ENCODE peak calls at places on chromosomes 3 and 15, in five cellular contexts. B is A673, C is tibial artery, T is DND-41, F is transverse colon. E is an unnamed sample.
A peak's percentile ranks its signal among the peaks of the same experiment; 100 is the strongest.

GRCh38 chr15:29126821-29127461 is 142.7 kb downstream of the NSMCE3 start:
- DNase-seq in B (no peak), C (no peak), T (no peak), F (no peak), E (no peak)

GRCh38 chr3:42148982-42149432 is 57.9 kb downstream of the TRAK1 start:
- DNase-seq in B (peak; percentile 58), C (peak; percentile 79), T (no peak), F (peak; percentile 40), E (no peak)

GRCh38 chr3:106466881-106467280 is 598.1 kb upstream of the CBLB start:
- DNase-seq in B (no peak), C (no peak), T (no peak), F (no peak), E (no peak)

GRCh38 chr3:172561894-172562664 is 38.8 kb upstream of the TNFSF10 start:
- DNase-seq in B (no peak), C (no peak), T (no peak), F (peak; percentile 54), E (no peak)

GRCh38 chr3:135516143-135516542 is 449.4 kb upstream of the PPP2R3A start:
- DNase-seq in B (peak; percentile 5), C (no peak), T (no peak), F (no peak), E (no peak)

GRCh38 chr15:100902436-100903190 is 16.5 kb upstream of the LRRK1 start:
- DNase-seq in B (peak; percentile 78), C (no peak), T (no peak), F (peak; percentile 83), E (no peak)

GRCh38 chr15:55288006-55288717 is 1.5 kb downstream of the RAB27A start:
- DNase-seq in B (no peak), C (no peak), T (no peak), F (no peak), E (no peak)

GRCh38 chr3:23809840-23810341 is 4.1 kb downstream of the UBE2E1 start:
- DNase-seq in B (peak; percentile 25), C (no peak), T (no peak), F (no peak), E (no peak)

GRCh38 chr3:130933801-130934345 is 40.0 kb downstream of the ATP2C1 start:
- DNase-seq in B (no peak), C (no peak), T (no peak), F (no peak), E (no peak)

GRCh38 chr15:75698399-75698747 is 14.3 kb downstream of the CSPG4 start:
- DNase-seq in B (no peak), C (no peak), T (no peak), F (no peak), E (no peak)

GRCh38 chr3:178454714-178455113 is 81.5 kb upstream of the KCNMB2 start:
- DNase-seq in B (no peak), C (peak; percentile 68), T (no peak), F (peak; percentile 9), E (no peak)

GRCh38 chr15:69997701-69998273 is 99.9 kb downstream of the TLE3 start:
- DNase-seq in B (peak; percentile 39), C (no peak), T (no peak), F (peak; percentile 84), E (no peak)

GRCh38 chr3:47871389-47871788 is 68.5 kb downstream of the DHX30 start:
- DNase-seq in B (no peak), C (no peak), T (no peak), F (no peak), E (no peak)
- H3K36me3 ChIP-seq in B (peaks cover 32% of the 10 kb centered on the region), C (peaks cover 97% of the 10 kb centered on the region), T (peaks cover 80% of the 10 kb centered on the region), F (no peaks in the 10 kb centered on the region), E (peaks cover 15% of the 10 kb centered on the region)

GRCh38 chr3:109137766-109138165 is 1.2 kb downstream of the C3orf85 start:
- DNase-seq in B (no peak), C (no peak), T (no peak), F (no peak), E (no peak)
- TF ChIP-seq CTCF in B (no peak), C (no peak), T (no peak), F (no peak), E (no peak)

GRCh38 chr15:63049747-63050439 is 7.3 kb downstream of the TPM1 start:
- DNase-seq in B (no peak), C (no peak), T (no peak), F (no peak), E (no peak)
- H3K4me1 ChIP-seq in B (peaks cover 31% of the 10 kb centered on the region), C (peaks cover 5% of the 10 kb centered on the region), T (peaks cover 30% of the 10 kb centered on the region), F (peaks cover 74% of the 10 kb centered on the region), E (peaks cover 12% of the 10 kb centered on the region)

GRCh38 chr3:52265387-52265786 is 13.1 kb downstream of the WDR82 start:
- DNase-seq in B (no peak), C (no peak), T (no peak), F (no peak), E (no peak)

GRCh38 chr3:52259448-52259847 is 13.9 kb downstream of the PPM1M start:
- DNase-seq in B (no peak), C (no peak), T (no peak), F (no peak), E (no peak)

GRCh38 chr3:52257911-52258310 is 12.4 kb downstream of the PPM1M start:
- DNase-seq in B (no peak), C (no peak), T (no peak), F (no peak), E (no peak)

GRCh38 chr3:52259035-52259434 is 13.5 kb downstream of the PPM1M start:
- DNase-seq in B (no peak), C (no peak), T (no peak), F (no peak), E (no peak)

GRCh38 chr3:52262447-52262846 is 16.0 kb downstream of the WDR82 start:
- DNase-seq in B (no peak), C (no peak), T (no peak), F (no peak), E (no peak)
- H3K36me3 ChIP-seq in B (peaks cover 66% of the 10 kb centered on the region), C (peaks cover 99% of the 10 kb centered on the region), T (peaks cover 97% of the 10 kb centered on the region), F (peaks cover 2% of the 10 kb centered on the region), E (peaks cover 73% of the 10 kb centered on the region)

GRCh38 chr15:33016405-33017024 is 178.0 kb downstream of the FMN1 start:
- DNase-seq in B (no peak), C (no peak), T (no peak), F (no peak), E (no peak)

GRCh38 chr15:33022629-33023028 is 171.9 kb downstream of the FMN1 start:
- DNase-seq in B (no peak), C (peak; percentile 56), T (no peak), F (peak; percentile 41), E (no peak)

GRCh38 chr15:33026614-33027013 is 167.9 kb downstream of the FMN1 start:
- DNase-seq in B (no peak), C (no peak), T (no peak), F (no peak), E (no peak)

GRCh38 chr15:33019354-33019981 is 175.0 kb downstream of the FMN1 start:
- DNase-seq in B (no peak), C (no peak), T (no peak), F (no peak), E (no peak)

DNA sequence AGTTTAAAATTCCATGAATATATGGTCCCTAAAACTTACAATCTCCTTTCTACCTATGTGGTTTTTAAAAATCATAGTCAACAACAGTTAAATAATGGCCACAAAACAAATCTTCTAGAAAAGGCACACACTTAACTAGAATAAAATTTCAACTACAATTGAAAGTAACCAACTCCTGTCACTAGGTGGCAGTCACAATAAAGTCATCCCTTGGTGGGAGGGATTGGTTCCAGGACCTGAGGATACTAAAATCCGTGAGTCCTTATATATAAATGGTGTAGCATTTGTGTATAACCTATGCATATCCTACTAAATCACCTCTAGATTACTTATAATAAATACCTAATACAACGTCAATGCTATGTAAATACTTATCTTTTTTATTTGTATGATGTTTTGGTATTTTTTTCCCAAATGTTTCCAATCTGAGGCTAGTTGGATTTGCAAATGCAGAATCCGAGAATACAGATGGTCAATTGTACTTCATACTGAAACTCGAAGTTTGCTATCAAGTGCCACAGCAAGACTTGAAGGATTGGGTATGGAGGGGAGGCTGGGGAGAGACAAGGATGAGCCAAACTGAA is 172.6 kb downstream of the FMN1 start:
- DNase-seq in B (peak; percentile 66), C (no peak), T (no peak), F (no peak), E (no peak)
- TF ChIP-seq CTCF in B (peak; percentile 71), C (peak; percentile 32), T (peak; percentile 69), F (peak; percentile 57), E (no peak)

GRCh38 chr3:66423791-66424190 is 77.0 kb downstream of the LRIG1 start:
- DNase-seq in B (no peak), C (no peak), T (no peak), F (no peak), E (no peak)

GRCh38 chr3:66425566-66425965 is 75.3 kb downstream of the LRIG1 start:
- DNase-seq in B (no peak), C (no peak), T (no peak), F (no peak), E (no peak)

GRCh38 chr3:66426135-66426534 is 74.7 kb downstream of the LRIG1 start:
- DNase-seq in B (no peak), C (no peak), T (no peak), F (no peak), E (no peak)

GRCh38 chr3:66427352-66427751 is 73.5 kb downstream of the LRIG1 start:
- DNase-seq in B (no peak), C (no peak), T (no peak), F (no peak), E (no peak)

DNA sequence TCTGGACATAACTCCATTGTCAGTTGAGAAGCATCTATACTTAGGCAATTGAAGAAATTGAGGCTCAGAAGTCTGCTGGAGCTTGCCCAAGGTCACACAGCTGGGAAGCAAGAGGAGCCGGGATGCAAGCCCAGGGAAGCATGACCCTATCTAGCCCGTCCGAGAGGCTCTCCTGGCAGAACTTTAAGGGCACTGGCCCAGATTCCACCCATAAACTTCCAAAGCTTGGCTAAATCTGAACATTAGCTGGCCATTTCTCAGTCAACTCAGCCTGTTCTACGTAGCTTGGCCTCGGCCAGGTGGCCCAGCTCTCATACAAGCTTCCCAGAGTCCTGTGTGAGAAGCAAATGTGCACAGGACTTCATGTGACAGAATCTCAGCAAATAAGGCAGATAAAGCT is 75.8 kb downstream of the LRIG1 start:
- DNase-seq in B (no peak), C (peak; percentile 79), T (no peak), F (no peak), E (no peak)
- H3K4me1 ChIP-seq in B (peaks cover 18% of the 10 kb centered on the region), C (no peaks in the 10 kb centered on the region), T (no peaks in the 10 kb centered on the region), F (peaks cover 49% of the 10 kb centered on the region), E (no peaks in the 10 kb centered on the region)

GRCh38 chr3:115835946-115836345 is 212.6 kb downstream of the GAP43 start:
- DNase-seq in B (no peak), C (no peak), T (no peak), F (no peak), E (no peak)

GRCh38 chr3:115836944-115837343 is 213.6 kb downstream of the GAP43 start:
- DNase-seq in B (peak; percentile 82), C (no peak), T (no peak), F (no peak), E (no peak)

GRCh38 chr3:115838786-115839185 is 215.5 kb downstream of the GAP43 start:
- DNase-seq in B (peak; percentile 84), C (no peak), T (no peak), F (no peak), E (no peak)

GRCh38 chr3:115843206-115843605 is 219.9 kb downstream of the GAP43 start:
- DNase-seq in B (no peak), C (no peak), T (no peak), F (no peak), E (no peak)

DNA sequence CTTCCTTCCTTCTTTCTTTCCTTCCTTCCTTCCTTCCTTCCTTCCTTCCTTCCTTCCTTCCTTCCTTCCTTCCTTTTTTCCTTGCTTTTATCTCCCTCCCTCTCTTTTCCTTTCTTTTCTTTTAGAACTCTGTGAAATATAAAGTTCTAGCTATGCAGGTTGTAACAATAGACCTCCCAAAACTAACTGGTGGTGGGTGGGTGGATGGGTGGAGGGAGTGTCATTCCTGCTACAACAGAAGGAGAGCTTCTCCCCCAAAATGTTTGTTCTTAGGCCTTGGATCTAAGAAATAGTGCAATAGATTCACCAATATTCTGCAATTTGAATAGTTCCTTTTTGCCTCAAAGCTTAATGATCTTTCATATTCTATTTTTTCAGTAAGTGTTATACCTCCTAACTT is 215.9 kb downstream of the GAP43 start:
- DNase-seq in B (peak; percentile 88), C (no peak), T (no peak), F (no peak), E (no peak)
- H3K36me3 ChIP-seq in B (no peaks in the 10 kb centered on the region), C (no peaks in the 10 kb centered on the region), T (no peaks in the 10 kb centered on the region), F (no peaks in the 10 kb centered on the region), E (no peaks in the 10 kb centered on the region)